ENCODE peak calls at places on chromosome 14, in six cellular contexts. One of them, this sample, is unnamed.

GRCh38 chr14:32607399-32607798 is 278.3 kb downstream of the AKAP6 start:
- DNase-seq in GM13976: no peak
- DNase-seq in body of pancreas: no peak
- DNase-seq in astrocyte: peak
- DNase-seq in PC-3: no peak
- DNase-seq in CD8-positive, alpha-beta T cell: no peak
- DNase-seq in this sample: no peak

GRCh38 chr14:93041830-93042229 is 73.9 kb downstream of the ITPK1 start:
- DNase-seq in GM13976: no peak
- DNase-seq in body of pancreas: no peak
- DNase-seq in astrocyte: no peak
- DNase-seq in PC-3: no peak
- DNase-seq in CD8-positive, alpha-beta T cell: no peak
- DNase-seq in this sample: no peak

GRCh38 chr14:95662376-95663186 is 23.6 kb upstream of the TCL1B start:
- DNase-seq in GM13976: no peak
- DNase-seq in body of pancreas: peak
- DNase-seq in astrocyte: no peak
- DNase-seq in PC-3: no peak
- DNase-seq in CD8-positive, alpha-beta T cell: no peak
- DNase-seq in this sample: no peak

GRCh38 chr14:65052832-65053231 is 49.5 kb downstream of the MAX start:
- DNase-seq in GM13976: no peak
- DNase-seq in body of pancreas: no peak
- DNase-seq in astrocyte: no peak
- DNase-seq in PC-3: no peak
- DNase-seq in CD8-positive, alpha-beta T cell: no peak
- DNase-seq in this sample: no peak

GRCh38 chr14:22422238-22422637 is 166.8 kb downstream of the DAD1 start:
- DNase-seq in GM13976: no peak
- DNase-seq in body of pancreas: peak
- DNase-seq in astrocyte: no peak
- DNase-seq in PC-3: no peak
- DNase-seq in CD8-positive, alpha-beta T cell: no peak
- DNase-seq in this sample: peak

GRCh38 chr14:99519347-99519881 is 38.2 kb downstream of the CCNK start:
- DNase-seq in GM13976: no peak
- DNase-seq in body of pancreas: no peak
- DNase-seq in astrocyte: no peak
- DNase-seq in PC-3: no peak
- DNase-seq in CD8-positive, alpha-beta T cell: no peak
- DNase-seq in this sample: no peak

GRCh38 chr14:97276573-97276972 is 479.4 kb downstream of the VRK1 start:
- DNase-seq in GM13976: no peak
- DNase-seq in body of pancreas: no peak
- DNase-seq in astrocyte: no peak
- DNase-seq in PC-3: peak
- DNase-seq in CD8-positive, alpha-beta T cell: no peak
- DNase-seq in this sample: no peak

GRCh38 chr14:106024983-106025604 is 498.7 kb downstream of the TMEM121 start:
- DNase-seq in GM13976: no peak
- DNase-seq in body of pancreas: no peak
- DNase-seq in astrocyte: no peak
- DNase-seq in PC-3: no peak
- DNase-seq in CD8-positive, alpha-beta T cell: no peak
- DNase-seq in this sample: no peak

GRCh38 chr14:104301731-104302460 is 163.5 kb downstream of the KIF26A start:
- DNase-seq in GM13976: no peak
- DNase-seq in body of pancreas: no peak
- DNase-seq in astrocyte: no peak
- DNase-seq in PC-3: no peak
- DNase-seq in CD8-positive, alpha-beta T cell: no peak
- DNase-seq in this sample: no peak

GRCh38 chr14:52154992-52155655 is 86.3 kb upstream of the NID2 start:
- DNase-seq in GM13976: no peak
- DNase-seq in body of pancreas: no peak
- DNase-seq in astrocyte: no peak
- DNase-seq in PC-3: no peak
- DNase-seq in CD8-positive, alpha-beta T cell: no peak
- DNase-seq in this sample: no peak

GRCh38 chr14:74583689-74584434 is 28.2 kb downstream of the LTBP2 start:
- DNase-seq in GM13976: no peak
- DNase-seq in body of pancreas: no peak
- DNase-seq in astrocyte: peak
- DNase-seq in PC-3: peak
- DNase-seq in CD8-positive, alpha-beta T cell: no peak
- DNase-seq in this sample: no peak

GRCh38 chr14:76759589-76759988 is 1.7 kb upstream of the VASH1 start:
- DNase-seq in GM13976: peak
- DNase-seq in body of pancreas: no peak
- DNase-seq in astrocyte: no peak
- DNase-seq in PC-3: no peak
- DNase-seq in CD8-positive, alpha-beta T cell: no peak
- DNase-seq in this sample: no peak

GRCh38 chr14:21748869-21749303 is 75.3 kb upstream of the OR4E1 start:
- DNase-seq in GM13976: peak
- DNase-seq in body of pancreas: peak
- DNase-seq in astrocyte: no peak
- DNase-seq in PC-3: peak
- DNase-seq in CD8-positive, alpha-beta T cell: no peak
- DNase-seq in this sample: no peak

GRCh38 chr14:88612981-88613380 is 50.1 kb downstream of the ZC3H14 start:
- DNase-seq in GM13976: no peak
- DNase-seq in body of pancreas: no peak
- DNase-seq in astrocyte: peak
- DNase-seq in PC-3: peak
- DNase-seq in CD8-positive, alpha-beta T cell: no peak
- DNase-seq in this sample: no peak

GRCh38 chr14:72104011-72104613 is 171.9 kb downstream of the RGS6 start:
- DNase-seq in GM13976: peak
- DNase-seq in body of pancreas: peak
- DNase-seq in astrocyte: no peak
- DNase-seq in PC-3: peak
- DNase-seq in CD8-positive, alpha-beta T cell: no peak
- DNase-seq in this sample: no peak

GRCh38 chr14:33714527-33715222 is 236.2 kb downstream of the EGLN3 start:
- DNase-seq in GM13976: no peak
- DNase-seq in body of pancreas: no peak
- DNase-seq in astrocyte: peak
- DNase-seq in PC-3: peak
- DNase-seq in CD8-positive, alpha-beta T cell: no peak
- DNase-seq in this sample: no peak

GRCh38 chr14:99522934-99523660 is 41.9 kb downstream of the CCNK start:
- DNase-seq in GM13976: no peak
- DNase-seq in body of pancreas: no peak
- DNase-seq in astrocyte: peak
- DNase-seq in PC-3: no peak
- DNase-seq in CD8-positive, alpha-beta T cell: no peak
- DNase-seq in this sample: no peak

GRCh38 chr14:77682158-77682553 is 25.7 kb downstream of the ALKBH1 start:
- DNase-seq in GM13976: no peak
- DNase-seq in body of pancreas: no peak
- DNase-seq in astrocyte: peak
- DNase-seq in PC-3: peak
- DNase-seq in CD8-positive, alpha-beta T cell: no peak
- DNase-seq in this sample: no peak

GRCh38 chr14:77033622-77034521 is 5.4 kb upstream of the IRF2BPL start:
- DNase-seq in GM13976: peak
- DNase-seq in body of pancreas: peak
- DNase-seq in astrocyte: peak
- DNase-seq in PC-3: peak
- DNase-seq in CD8-positive, alpha-beta T cell: peak
- DNase-seq in this sample: peak

GRCh38 chr14:65156568-65157366 is 54.5 kb upstream of the MAX start:
- DNase-seq in GM13976: peak
- DNase-seq in body of pancreas: peak
- DNase-seq in astrocyte: peak
- DNase-seq in PC-3: peak
- DNase-seq in CD8-positive, alpha-beta T cell: no peak
- DNase-seq in this sample: no peak

GRCh38 chr14:49954171-49954631 is 61.3 kb downstream of the ARF6 start:
- DNase-seq in GM13976: no peak
- DNase-seq in body of pancreas: no peak
- DNase-seq in astrocyte: no peak
- DNase-seq in PC-3: no peak
- DNase-seq in CD8-positive, alpha-beta T cell: no peak
- DNase-seq in this sample: no peak

GRCh38 chr14:44981198-44981597 is 19.2 kb downstream of the TOGARAM1 start:
- DNase-seq in GM13976: no peak
- DNase-seq in body of pancreas: no peak
- DNase-seq in astrocyte: no peak
- DNase-seq in PC-3: no peak
- DNase-seq in CD8-positive, alpha-beta T cell: no peak
- DNase-seq in this sample: no peak

GRCh38 chr14:103067231-103067954 is 10.0 kb upstream of the CDC42BPB start:
- DNase-seq in GM13976: no peak
- DNase-seq in body of pancreas: no peak
- DNase-seq in astrocyte: peak
- DNase-seq in PC-3: peak
- DNase-seq in CD8-positive, alpha-beta T cell: no peak
- DNase-seq in this sample: no peak

GRCh38 chr14:31080489-31080888 is 54.3 kb upstream of the STRN3 start:
- DNase-seq in GM13976: no peak
- DNase-seq in body of pancreas: no peak
- DNase-seq in astrocyte: no peak
- DNase-seq in PC-3: no peak
- DNase-seq in CD8-positive, alpha-beta T cell: no peak
- DNase-seq in this sample: no peak

GRCh38 chr14:59275668-59276067 is 87.2 kb downstream of the DAAM1 start:
- DNase-seq in GM13976: peak
- DNase-seq in body of pancreas: no peak
- DNase-seq in astrocyte: peak
- DNase-seq in PC-3: peak
- DNase-seq in CD8-positive, alpha-beta T cell: no peak
- DNase-seq in this sample: no peak

GRCh38 chr14:73491256-73491976 is 683 bp downstream of the RIOX1 start:
- DNase-seq in GM13976: peak
- DNase-seq in body of pancreas: peak
- DNase-seq in astrocyte: peak
- DNase-seq in PC-3: peak
- DNase-seq in CD8-positive, alpha-beta T cell: peak
- DNase-seq in this sample: no peak

GRCh38 chr14:81986005-81986404 is 452.4 kb upstream of the SEL1L start:
- DNase-seq in GM13976: no peak
- DNase-seq in body of pancreas: no peak
- DNase-seq in astrocyte: no peak
- DNase-seq in PC-3: no peak
- DNase-seq in CD8-positive, alpha-beta T cell: no peak
- DNase-seq in this sample: no peak

GRCh38 chr14:81990312-81990761 is 456.7 kb upstream of the SEL1L start:
- DNase-seq in GM13976: peak
- DNase-seq in body of pancreas: peak
- DNase-seq in astrocyte: peak
- DNase-seq in PC-3: peak
- DNase-seq in CD8-positive, alpha-beta T cell: no peak
- DNase-seq in this sample: no peak

GRCh38 chr14:81991998-81992397 is 458.3 kb upstream of the SEL1L start:
- DNase-seq in GM13976: no peak
- DNase-seq in body of pancreas: peak
- DNase-seq in astrocyte: no peak
- DNase-seq in PC-3: peak
- DNase-seq in CD8-positive, alpha-beta T cell: no peak
- DNase-seq in this sample: no peak
- TF ChIP-seq CTCF in GM13976: no peak
- TF ChIP-seq CTCF in body of pancreas: no peak
- TF ChIP-seq CTCF in astrocyte: no peak
- TF ChIP-seq CTCF in PC-3: peak
- TF ChIP-seq CTCF in CD8-positive, alpha-beta T cell: no peak
- TF ChIP-seq CTCF in this sample: no peak

GRCh38 chr14:70339039-70339438 is 20.4 kb downstream of the COX16 start:
- DNase-seq in GM13976: no peak
- DNase-seq in body of pancreas: no peak
- DNase-seq in astrocyte: no peak
- DNase-seq in PC-3: no peak
- DNase-seq in CD8-positive, alpha-beta T cell: no peak
- DNase-seq in this sample: no peak
- TF ChIP-seq CTCF in GM13976: no peak
- TF ChIP-seq CTCF in body of pancreas: no peak
- TF ChIP-seq CTCF in astrocyte: no peak
- TF ChIP-seq CTCF in PC-3: peak
- TF ChIP-seq CTCF in CD8-positive, alpha-beta T cell: no peak
- TF ChIP-seq CTCF in this sample: no peak

GRCh38 chr14:23910876-23911210 is 42.7 kb upstream of the DHRS4 start:
- DNase-seq in GM13976: no peak
- DNase-seq in body of pancreas: no peak
- DNase-seq in astrocyte: no peak
- DNase-seq in PC-3: no peak
- DNase-seq in CD8-positive, alpha-beta T cell: no peak
- DNase-seq in this sample: no peak

GRCh38 chr14:23916038-23916437 is 37.5 kb upstream of the DHRS4 start:
- DNase-seq in GM13976: no peak
- DNase-seq in body of pancreas: no peak
- DNase-seq in astrocyte: no peak
- DNase-seq in PC-3: no peak
- DNase-seq in CD8-positive, alpha-beta T cell: no peak
- DNase-seq in this sample: no peak

GRCh38 chr14:23915559-23915958 is 38.0 kb upstream of the DHRS4 start:
- DNase-seq in GM13976: no peak
- DNase-seq in body of pancreas: no peak
- DNase-seq in astrocyte: no peak
- DNase-seq in PC-3: no peak
- DNase-seq in CD8-positive, alpha-beta T cell: no peak
- DNase-seq in this sample: no peak

DNA sequence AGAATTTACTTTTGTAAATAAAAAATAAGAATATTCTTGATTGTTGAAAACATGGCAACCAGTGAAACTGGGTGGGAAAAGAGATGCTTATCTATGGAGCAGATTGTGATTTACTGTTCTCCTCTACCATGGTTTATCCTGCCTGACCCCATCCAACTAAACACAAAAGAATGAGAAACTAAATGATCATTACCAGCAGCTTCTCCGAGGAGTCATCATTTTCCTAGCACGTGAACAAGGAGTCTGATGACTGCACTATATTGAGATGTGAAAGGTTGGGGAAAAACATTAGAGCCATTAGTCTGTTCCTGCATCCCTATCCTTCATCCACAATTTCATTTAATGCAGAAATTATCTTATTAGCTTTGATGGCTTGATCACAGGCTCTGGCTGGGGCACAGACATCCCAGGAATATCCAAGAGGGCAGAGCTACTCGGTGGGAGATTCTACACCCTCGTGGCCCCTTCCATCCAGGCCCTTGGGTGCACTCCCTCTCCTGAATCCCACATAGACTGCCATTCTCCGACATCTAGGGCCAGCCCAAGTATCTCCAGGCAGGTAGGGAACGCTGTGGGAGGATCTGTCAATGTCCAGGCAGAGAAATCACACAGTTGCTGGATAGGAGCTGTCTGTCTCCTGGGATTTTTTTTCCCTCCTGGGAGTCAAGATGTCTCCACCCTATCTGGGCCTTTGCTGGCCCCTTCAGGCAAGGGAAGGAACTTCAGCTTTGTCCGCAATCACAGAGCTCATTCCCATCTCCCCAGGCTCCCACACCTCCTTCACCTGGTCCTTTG is 43.3 kb upstream of the DHRS4 start:
- DNase-seq in GM13976: peak
- DNase-seq in body of pancreas: peak
- DNase-seq in astrocyte: peak
- DNase-seq in PC-3: peak
- DNase-seq in CD8-positive, alpha-beta T cell: no peak
- DNase-seq in this sample: no peak
- TF ChIP-seq CTCF in GM13976: peak
- TF ChIP-seq CTCF in body of pancreas: peak
- TF ChIP-seq CTCF in astrocyte: peak
- TF ChIP-seq CTCF in PC-3: peak
- TF ChIP-seq CTCF in CD8-positive, alpha-beta T cell: peak
- TF ChIP-seq CTCF in this sample: no peak

GRCh38 chr14:54301349-54301748 is 95.5 kb upstream of the CDKN3 start:
- DNase-seq in GM13976: no peak
- DNase-seq in body of pancreas: no peak
- DNase-seq in astrocyte: no peak
- DNase-seq in PC-3: no peak
- DNase-seq in CD8-positive, alpha-beta T cell: no peak
- DNase-seq in this sample: no peak
- TF ChIP-seq CTCF in GM13976: no peak
- TF ChIP-seq CTCF in body of pancreas: no peak
- TF ChIP-seq CTCF in astrocyte: no peak
- TF ChIP-seq CTCF in PC-3: no peak
- TF ChIP-seq CTCF in CD8-positive, alpha-beta T cell: no peak
- TF ChIP-seq CTCF in this sample: no peak